ENCODE peak calls at places on chromosomes 13 and 19, in five cellular contexts. B is lower lobe of right lung; I is endodermal cell; S is CD4-positive, alpha-beta T cell; K is PC-3. J is an unnamed sample.

GRCh38 chr19:7970716-7971448 is 27.4 kb upstream of the TIMM44 start:
- DNase-seq in I (peak), K (peak), S (no peak), B (peak), J (no peak)

GRCh38 chr19:41601771-41602170 is 25.1 kb downstream of the CEACAM4 start:
- DNase-seq in I (no peak), B (no peak), K (no peak), S (no peak), J (no peak)

GRCh38 chr13:73800011-73800410 is 334.2 kb downstream of the KLF12 start:
- DNase-seq in B (no peak), I (no peak), K (no peak), S (no peak), J (no peak)

GRCh38 chr13:31896427-31896826 is 135.1 kb upstream of the FRY start:
- DNase-seq in S (no peak), B (no peak), K (no peak), I (no peak), J (no peak)

GRCh38 chr19:13646758-13647157 is 117.6 kb upstream of the MRI1 start:
- DNase-seq in S (no peak), I (no peak), B (no peak), K (no peak), J (no peak)

GRCh38 chr19:3366761-3367571 is 583 bp downstream of the NFIC start:
- DNase-seq in I (peak), B (peak), K (peak), S (no peak), J (no peak)

GRCh38 chr13:53201454-53202225 is 173.0 kb downstream of the OLFM4 start:
- DNase-seq in B (peak), I (peak), K (no peak), S (no peak), J (no peak)

GRCh38 chr13:29511980-29512379 is 83.5 kb downstream of the SLC7A1 start:
- DNase-seq in I (no peak), S (no peak), B (no peak), K (no peak), J (no peak)

GRCh38 chr13:112783135-112783945 is 93.5 kb downstream of the ATP11A start:
- DNase-seq in K (no peak), S (no peak), B (peak), I (no peak), J (no peak)

GRCh38 chr19:45791744-45792481 is 732 bp downstream of the DMWD start:
- DNase-seq in K (no peak), S (no peak), I (no peak), B (no peak), J (no peak)

GRCh38 chr13:110797230-110797877 is 83.9 kb downstream of the ING1 start:
- DNase-seq in B (no peak), S (no peak), I (peak), K (peak), J (no peak)

GRCh38 chr19:50003810-50004419 is 21.3 kb downstream of the VRK3 start:
- DNase-seq in B (no peak), S (no peak), I (no peak), K (peak), J (peak)

GRCh38 chr19:3129112-3129511 is 6.7 kb upstream of the GNA15 start:
- DNase-seq in S (no peak), K (peak), B (no peak), I (peak), J (no peak)

GRCh38 chr13:40539954-40540706 is 126.3 kb downstream of the FOXO1 start:
- DNase-seq in B (no peak), S (no peak), K (peak), I (peak), J (no peak)

GRCh38 chr19:17244618-17245534 is 843 bp downstream of the NR2F6 start:
- DNase-seq in I (peak), K (no peak), B (peak), S (no peak), J (no peak)

GRCh38 chr13:48798180-48798579 is 144.5 kb downstream of the CYSLTR2 start:
- DNase-seq in K (no peak), I (no peak), B (no peak), S (no peak), J (no peak)

GRCh38 chr13:36706755-36707154 is 32.9 kb downstream of the SERTM1 start:
- DNase-seq in K (no peak), B (no peak), I (no peak), S (no peak), J (no peak)

GRCh38 chr13:102680842-102681725 is 13.8 kb downstream of the METTL21C start:
- DNase-seq in B (no peak), I (no peak), K (no peak), S (no peak), J (no peak)

GRCh38 chr19:41449079-41449864 is 6.3 kb downstream of the ERICH4 start:
- DNase-seq in I (peak), S (peak), B (peak), K (peak), J (no peak)

GRCh38 chr13:76512676-76513277 is 373.4 kb downstream of the KCTD12 start:
- DNase-seq in S (no peak), K (peak), I (no peak), B (no peak), J (peak)

GRCh38 chr19:39307822-39308530 is 11.8 kb downstream of the IFNL1 start:
- DNase-seq in I (peak), K (no peak), S (no peak), B (no peak), J (no peak)

GRCh38 chr19:4967738-4968461 is 1.0 kb upstream of the KDM4B start:
- DNase-seq in K (peak), I (no peak), B (no peak), S (no peak), J (no peak)

GRCh38 chr13:102830646-102831045 is 15.2 kb upstream of the ERCC5 start:
- DNase-seq in B (no peak), K (peak), I (peak), S (no peak), J (no peak)

GRCh38 chr13:60143775-60144174 is 20.0 kb downstream of the DIAPH3 start:
- DNase-seq in S (no peak), I (no peak), B (no peak), K (peak), J (no peak)

GRCh38 chr13:60150538-60150937 is 13.2 kb downstream of the DIAPH3 start:
- DNase-seq in I (no peak), S (no peak), B (no peak), K (no peak), J (no peak)

GRCh38 chr13:60147361-60147760 is 16.4 kb downstream of the DIAPH3 start:
- DNase-seq in B (no peak), K (no peak), S (no peak), I (no peak), J (no peak)

GRCh38 chr13:60148918-60149317 is 14.8 kb downstream of the DIAPH3 start:
- DNase-seq in S (no peak), K (no peak), I (no peak), B (no peak), J (no peak)

DNA sequence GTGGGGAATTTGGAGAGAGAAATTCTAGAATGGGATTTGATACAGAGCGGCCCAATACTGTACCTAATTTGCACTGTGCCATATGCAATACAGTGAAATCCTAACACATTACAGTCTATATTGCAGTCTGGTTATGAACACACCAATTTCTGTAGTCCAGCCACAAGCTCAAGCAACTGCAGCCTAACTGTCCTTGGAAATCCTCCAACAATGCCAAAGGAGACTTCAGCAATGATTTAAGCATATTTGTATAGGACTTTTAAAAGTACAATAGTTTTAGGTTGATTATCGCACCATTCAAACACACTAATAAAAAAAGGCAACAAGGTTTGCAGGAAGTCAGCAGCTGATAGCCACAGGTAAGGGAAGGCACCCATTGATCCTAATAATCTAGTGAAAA is 17.2 kb downstream of the DIAPH3 start:
- DNase-seq in B (no peak), I (no peak), K (no peak), S (no peak), J (no peak)
- H3K27ac ChIP-seq in B (no peak), I (no peak), K (no peak), S (no peak), J (no peak)

GRCh38 chr13:30722361-30722760 is 13.0 kb upstream of the ALOX5AP start:
- DNase-seq in K (peak), I (no peak), S (no peak), B (no peak), J (no peak)
- H3K27ac ChIP-seq in K (peak), I (no peak), S (no peak), B (no peak), J (no peak)

GRCh38 chr13:23794267-23795161 is 94.7 kb downstream of the MIPEP start:
- DNase-seq in K (peak), I (no peak), B (no peak), S (no peak), J (no peak)

GRCh38 chr13:23799945-23800344 is 89.3 kb downstream of the MIPEP start:
- DNase-seq in K (no peak), S (no peak), B (no peak), I (no peak), J (no peak)

GRCh38 chr13:23797276-23797903 is 91.8 kb downstream of the MIPEP start:
- DNase-seq in S (no peak), K (no peak), B (no peak), I (no peak), J (no peak)

GRCh38 chr13:23793711-23794110 is 95.5 kb downstream of the MIPEP start:
- DNase-seq in I (no peak), B (no peak), K (no peak), S (no peak), J (no peak)

DNA sequence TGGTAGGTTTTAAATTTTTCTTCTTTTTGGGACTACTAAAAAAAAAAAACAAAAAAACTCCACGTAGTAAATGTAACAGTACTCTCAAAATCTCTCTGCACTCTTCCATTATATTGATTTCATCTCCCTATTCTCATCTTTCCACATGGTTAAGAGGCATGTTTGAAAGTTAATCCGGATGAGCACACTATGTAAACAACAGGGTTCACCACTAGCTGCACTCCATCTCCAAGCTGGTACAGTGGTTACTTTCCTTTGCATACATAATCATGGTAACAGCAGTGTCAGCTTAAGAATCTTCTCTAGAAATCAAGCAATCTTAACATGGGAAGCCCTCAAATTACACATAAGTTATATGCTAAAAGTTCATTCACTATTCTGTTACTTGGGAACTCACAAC is 92.7 kb downstream of the MIPEP start:
- DNase-seq in K (peak), I (no peak), B (no peak), S (no peak), J (no peak)
- H3K27ac ChIP-seq in K (peak), I (no peak), B (no peak), S (no peak), J (no peak)

DNA sequence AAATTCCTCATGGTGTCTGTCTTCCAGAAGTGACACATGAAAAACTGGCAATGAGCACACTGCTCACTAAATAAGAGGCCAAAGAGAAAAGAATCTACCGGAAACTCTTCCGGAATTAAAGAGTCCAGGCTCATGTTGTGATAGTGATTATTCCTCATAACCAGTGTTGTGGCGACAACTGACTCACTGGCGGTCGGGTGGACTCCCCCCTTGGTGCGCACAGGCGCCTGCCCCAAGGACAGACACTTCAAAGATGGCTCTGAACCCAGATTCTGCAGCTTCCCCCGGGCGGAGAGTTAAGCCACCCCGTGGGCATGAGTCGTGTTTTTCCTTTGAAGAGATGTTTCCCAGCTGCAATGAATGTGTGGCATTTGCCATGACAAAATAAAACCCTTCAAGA is 10.3 kb downstream of the IL17D start:
- DNase-seq in K (no peak), B (no peak), S (no peak), I (no peak), J (no peak)
- H3K27ac ChIP-seq in K (no peak), B (no peak), S (no peak), I (no peak), J (no peak)

J was measured in epithelial cell of prostate.